ENCODE peak calls at places on chromosomes 5 and 9, in five cellular contexts. One of them, this sample, is unnamed.

GRCh38 chr9:115157245-115157674 is 39.3 kb upstream of the TNC start:
- DNase-seq in mesenchymal stem cell: peak; percentile 88
- DNase-seq in Right ventricle myocardium inferior: no peak
- DNase-seq in fibroblast of pulmonary artery: peak; percentile 75
- DNase-seq in LHCN-M2: peak; percentile 91
- DNase-seq in this sample: no peak

GRCh38 chr5:78753093-78753531 is 104.5 kb upstream of the LHFPL2 start:
- DNase-seq in mesenchymal stem cell: peak; percentile 45
- DNase-seq in Right ventricle myocardium inferior: no peak
- DNase-seq in fibroblast of pulmonary artery: no peak
- DNase-seq in LHCN-M2: peak; percentile 37
- DNase-seq in this sample: no peak

GRCh38 chr9:112789493-112789892 is 38.9 kb downstream of the SNX30 start:
- DNase-seq in mesenchymal stem cell: peak; percentile 60
- DNase-seq in Right ventricle myocardium inferior: no peak
- DNase-seq in fibroblast of pulmonary artery: peak; percentile 58
- DNase-seq in LHCN-M2: no peak
- DNase-seq in this sample: no peak

GRCh38 chr5:177312649-177313181 is 1.0 kb upstream of the MXD3 start:
- DNase-seq in mesenchymal stem cell: no peak
- DNase-seq in Right ventricle myocardium inferior: peak; percentile 39
- DNase-seq in fibroblast of pulmonary artery: no peak
- DNase-seq in LHCN-M2: peak; percentile 53
- DNase-seq in this sample: no peak

GRCh38 chr9:70064496-70064895 is 20.8 kb downstream of the MAMDC2 start:
- DNase-seq in mesenchymal stem cell: no peak
- DNase-seq in Right ventricle myocardium inferior: no peak
- DNase-seq in fibroblast of pulmonary artery: no peak
- DNase-seq in LHCN-M2: no peak
- DNase-seq in this sample: no peak

GRCh38 chr9:127116946-127117345 is 5.5 kb downstream of the ANGPTL2 start:
- DNase-seq in mesenchymal stem cell: peak; percentile 27
- DNase-seq in Right ventricle myocardium inferior: no peak
- DNase-seq in fibroblast of pulmonary artery: peak; percentile 32
- DNase-seq in LHCN-M2: peak; percentile 43
- DNase-seq in this sample: no peak

GRCh38 chr9:68844623-68845612 is 139.9 kb downstream of the PIP5K1B start:
- DNase-seq in mesenchymal stem cell: peak; percentile 23
- DNase-seq in Right ventricle myocardium inferior: no peak
- DNase-seq in fibroblast of pulmonary artery: peak; percentile 33
- DNase-seq in LHCN-M2: peak; percentile 15
- DNase-seq in this sample: peak; percentile 54

GRCh38 chr9:12666813-12667212 is 26.4 kb upstream of the TYRP1 start:
- DNase-seq in mesenchymal stem cell: no peak
- DNase-seq in Right ventricle myocardium inferior: no peak
- DNase-seq in fibroblast of pulmonary artery: peak; percentile 7
- DNase-seq in LHCN-M2: peak; percentile 3
- DNase-seq in this sample: no peak

GRCh38 chr9:127976498-127976897 is 4.3 kb downstream of the EEIG1 start:
- DNase-seq in mesenchymal stem cell: no peak
- DNase-seq in Right ventricle myocardium inferior: no peak
- DNase-seq in fibroblast of pulmonary artery: no peak
- DNase-seq in LHCN-M2: no peak
- DNase-seq in this sample: no peak

GRCh38 chr5:107457138-107457537 is 213.6 kb downstream of the EFNA5 start:
- DNase-seq in mesenchymal stem cell: no peak
- DNase-seq in Right ventricle myocardium inferior: no peak
- DNase-seq in fibroblast of pulmonary artery: no peak
- DNase-seq in LHCN-M2: no peak
- DNase-seq in this sample: no peak

GRCh38 chr5:172140120-172140519 is 47.9 kb downstream of the STK10 start:
- DNase-seq in mesenchymal stem cell: no peak
- DNase-seq in Right ventricle myocardium inferior: no peak
- DNase-seq in fibroblast of pulmonary artery: no peak
- DNase-seq in LHCN-M2: no peak
- DNase-seq in this sample: no peak

GRCh38 chr9:631596-631995 is 209.9 kb upstream of the DMRT1 start:
- DNase-seq in mesenchymal stem cell: no peak
- DNase-seq in Right ventricle myocardium inferior: no peak
- DNase-seq in fibroblast of pulmonary artery: no peak
- DNase-seq in LHCN-M2: peak; percentile 89
- DNase-seq in this sample: no peak

GRCh38 chr9:113302792-113303418 is at the start of gene RNF183:
- DNase-seq in mesenchymal stem cell: no peak
- DNase-seq in Right ventricle myocardium inferior: no peak
- DNase-seq in fibroblast of pulmonary artery: no peak
- DNase-seq in LHCN-M2: no peak
- DNase-seq in this sample: no peak

GRCh38 chr5:130206686-130207085 is 302.4 kb downstream of the CHSY3 start:
- DNase-seq in mesenchymal stem cell: no peak
- DNase-seq in Right ventricle myocardium inferior: no peak
- DNase-seq in fibroblast of pulmonary artery: peak; percentile 15
- DNase-seq in LHCN-M2: no peak
- DNase-seq in this sample: no peak

GRCh38 chr5:170296935-170297588 is 515 bp downstream of the LCP2 start:
- DNase-seq in mesenchymal stem cell: no peak
- DNase-seq in Right ventricle myocardium inferior: no peak
- DNase-seq in fibroblast of pulmonary artery: no peak
- DNase-seq in LHCN-M2: no peak
- DNase-seq in this sample: no peak

GRCh38 chr9:74810200-74810599 is 77.5 kb downstream of the TRPM6 start:
- DNase-seq in mesenchymal stem cell: no peak
- DNase-seq in Right ventricle myocardium inferior: no peak
- DNase-seq in fibroblast of pulmonary artery: peak; percentile 28
- DNase-seq in LHCN-M2: no peak
- DNase-seq in this sample: no peak